ENCODE peak calls at places on chromosomes 16 and 17, in seven cellular contexts. K is activated CD4-positive, CD25-positive, alpha-beta regulatory T cell; T is C1 segment of cervical spinal cord; H is HFFc6; Z is stimulated activated CD8-positive, alpha-beta memory T cell treated with anti-CD3 and anti-CD28 coated beads, Interleukin-15, amount 100 ng/mL, for 4 hours; L is NCI-H1105 treated with DMSO at 0.1 percent for 48 hours; J is GM12865. U is an unnamed sample.

GRCh38 chr16:3983081-3983520 is 102.6 kb upstream of the CREBBP start:
- DNase-seq in K (no peak), T (no peak), H (peak; percentile 53), Z (peak; percentile 7), L (peak; percentile 54), J (peak; percentile 34), U (peak; percentile 66)

GRCh38 chr16:56610609-56611111 is 2.3 kb downstream of the MT2A start:
- DNase-seq in K (no peak), T (no peak), H (no peak), Z (no peak), L (no peak), J (no peak), U (no peak)

GRCh38 chr17:18031955-18032354 is 7.0 kb downstream of the ATPAF2 start:
- DNase-seq in K (no peak), T (no peak), H (no peak), Z (no peak), L (no peak), J (no peak), U (no peak)

GRCh38 chr16:16010194-16010593 is 60.8 kb downstream of the ABCC1 start:
- DNase-seq in K (no peak), T (no peak), H (no peak), Z (no peak), L (no peak), J (no peak), U (no peak)

GRCh38 chr17:74244543-74244942 is 29.5 kb upstream of the DNAI2 start:
- DNase-seq in K (no peak), T (no peak), H (no peak), Z (no peak), L (no peak), J (no peak), U (no peak)

GRCh38 chr16:83978401-83978904 is 10.4 kb downstream of the NECAB2 start:
- DNase-seq in K (no peak), T (no peak), H (no peak), Z (no peak), L (no peak), J (no peak), U (no peak)

GRCh38 chr17:76540381-76541300 is 797 bp downstream of the PRCD start:
- DNase-seq in K (no peak), T (peak; percentile 82), H (peak; percentile 94), Z (no peak), L (peak; percentile 77), J (peak; percentile 41), U (peak; percentile 77)

GRCh38 chr17:31211352-31212012 is 85.6 kb downstream of the OMG start:
- DNase-seq in K (no peak), T (no peak), H (peak; percentile 14), Z (no peak), L (no peak), J (no peak), U (no peak)

GRCh38 chr16:88376053-88376834 is 6.5 kb upstream of the ZNF469 start:
- DNase-seq in K (no peak), T (no peak), H (no peak), Z (no peak), L (no peak), J (no peak), U (peak; percentile 46)

GRCh38 chr17:36849871-36850348 is 87.4 kb upstream of the LHX1 start:
- DNase-seq in K (no peak), T (no peak), H (peak; percentile 64), Z (no peak), L (no peak), J (peak; percentile 82), U (no peak)

GRCh38 chr17:10018461-10018891 is 113.4 kb upstream of the RCVRN start:
- DNase-seq in K (no peak), T (no peak), H (no peak), Z (no peak), L (no peak), J (peak; percentile 63), U (no peak)

GRCh38 chr17:36534117-36534880 is at the start of gene MYO19:
- DNase-seq in K (peak; percentile 26), T (no peak), H (peak; percentile 43), Z (peak; percentile 27), L (peak; percentile 60), J (peak; percentile 78), U (peak; percentile 30)

GRCh38 chr17:36705651-36706436 is 104.5 kb downstream of the MRM1 start:
- DNase-seq in K (no peak), T (no peak), H (peak; percentile 20), Z (no peak), L (peak; percentile 50), J (peak; percentile 61), U (no peak)

GRCh38 chr17:81641825-81642489 is 5.0 kb downstream of the TSPAN10 start:
- DNase-seq in K (no peak), T (no peak), H (peak; percentile 81), Z (no peak), L (no peak), J (no peak), U (no peak)

GRCh38 chr17:9628509-9628908 is 16.8 kb upstream of the USP43 start:
- DNase-seq in K (no peak), T (no peak), H (no peak), Z (no peak), L (no peak), J (no peak), U (no peak)

GRCh38 chr16:72963921-72964320 is 84.0 kb downstream of the ZFHX3 start:
- DNase-seq in K (no peak), T (no peak), H (peak; percentile 59), Z (no peak), L (no peak), J (no peak), U (no peak)

GRCh38 chr16:74991593-74992403 is 6.9 kb upstream of the WDR59 start:
- DNase-seq in K (no peak), T (no peak), H (no peak), Z (no peak), L (no peak), J (no peak), U (no peak)

GRCh38 chr17:17710728-17711541 is 29.7 kb downstream of the RAI1 start:
- DNase-seq in K (no peak), T (no peak), H (peak; percentile 89), Z (no peak), L (no peak), J (no peak), U (peak; percentile 18)

GRCh38 chr17:80259642-80260535 is 763 bp upstream of the RNF213 start:
- DNase-seq in K (peak; percentile 63), T (no peak), H (peak; percentile 54), Z (peak; percentile 69), L (no peak), J (peak; percentile 83), U (peak; percentile 28)

GRCh38 chr16:77467929-77468328 is 33.1 kb upstream of the ADAMTS18 start:
- DNase-seq in K (no peak), T (no peak), H (no peak), Z (no peak), L (no peak), J (no peak), U (no peak)

GRCh38 chr17:39739020-39739884 is 1.5 kb downstream of the GRB7 start:
- DNase-seq in K (no peak), T (no peak), H (peak; percentile 27), Z (no peak), L (peak; percentile 74), J (no peak), U (no peak)

GRCh38 chr16:56781565-56781964 is 51.6 kb downstream of the NUP93 start:
- DNase-seq in K (no peak), T (no peak), H (no peak), Z (no peak), L (no peak), J (no peak), U (no peak)

GRCh38 chr17:54972406-54973138 is 4.0 kb downstream of the STXBP4 start:
- DNase-seq in K (no peak), T (no peak), H (no peak), Z (no peak), L (no peak), J (no peak), U (no peak)

U was measured in amygdala.